ENCODE peak calls at places on chromosomes 12 and 14, in eight cellular contexts. M, I, Q, J, A, Y, P and U are unnamed samples.

GRCh38 chr12:26648584-26648983 is 184.4 kb downstream of the ITPR2 start:
- DNase-seq in M (no peak), I (no peak), Q (no peak), J (peak), A (peak), Y (no peak), P (peak), U (peak)

GRCh38 chr12:15863984-15864383 is 18.2 kb upstream of the STRAP start:
- DNase-seq in M (no peak), I (peak), Q (no peak), J (no peak), A (no peak), Y (no peak), P (no peak), U (no peak)

GRCh38 chr12:62435337-62436163 is 31.1 kb upstream of the MON2 start:
- DNase-seq in M (peak), I (peak), Q (peak), J (peak), A (peak), Y (peak), P (no peak), U (peak)

GRCh38 chr14:99450266-99450665 is 30.4 kb downstream of the SETD3 start:
- DNase-seq in M (no peak), I (no peak), Q (no peak), J (no peak), A (no peak), Y (no peak), P (no peak), U (no peak)

GRCh38 chr12:53200458-53201169 is 6.4 kb downstream of the ITGB7 start:
- DNase-seq in M (no peak), I (peak), Q (no peak), J (no peak), A (no peak), Y (no peak), P (no peak), U (no peak)

GRCh38 chr14:60738843-60739508 is 4.4 kb downstream of the MNAT1 start:
- DNase-seq in M (no peak), I (no peak), Q (no peak), J (no peak), A (no peak), Y (no peak), P (no peak), U (peak)

GRCh38 chr14:75343914-75344313 is 65.3 kb downstream of the FOS start:
- DNase-seq in M (no peak), I (no peak), Q (no peak), J (no peak), A (no peak), Y (no peak), P (no peak), U (peak)

GRCh38 chr12:13189254-13189653 is 7.3 kb upstream of the EMP1 start:
- DNase-seq in M (no peak), I (no peak), Q (no peak), J (no peak), A (no peak), Y (no peak), P (no peak), U (no peak)

GRCh38 chr14:77804592-77804991 is 4.7 kb downstream of the ADCK1 start:
- DNase-seq in M (peak), I (peak), Q (no peak), J (no peak), A (no peak), Y (peak), P (no peak), U (peak)

GRCh38 chr14:105314287-105315185 is at the start of gene PACS2:
- DNase-seq in M (peak), I (peak), Q (peak), J (peak), A (peak), Y (peak), P (no peak), U (peak)

GRCh38 chr12:120903382-120903817 is 758 bp downstream of the SPPL3 start:
- DNase-seq in M (peak), I (peak), Q (peak), J (peak), A (no peak), Y (peak), P (no peak), U (peak)

GRCh38 chr14:84493779-84494178 is 1036.2 kb upstream of the FLRT2 start:
- DNase-seq in M (no peak), I (no peak), Q (peak), J (peak), A (no peak), Y (no peak), P (no peak), U (no peak)

GRCh38 chr14:91568626-91569025 is 58.5 kb upstream of the PPP4R3A start:
- DNase-seq in M (peak), I (no peak), Q (no peak), J (no peak), A (no peak), Y (no peak), P (no peak), U (no peak)

GRCh38 chr14:101065696-101066694 is 162.5 kb upstream of the RTL1 start:
- DNase-seq in M (no peak), I (no peak), Q (no peak), J (no peak), A (no peak), Y (peak), P (no peak), U (no peak)

GRCh38 chr12:50764861-50765324 is 992 bp downstream of the ATF1 start:
- DNase-seq in M (no peak), I (peak), Q (peak), J (peak), A (no peak), Y (peak), P (no peak), U (peak)

GRCh38 chr12:6538420-6539275 is 4.3 kb downstream of the GAPDH start:
- DNase-seq in M (no peak), I (peak), Q (no peak), J (no peak), A (no peak), Y (no peak), P (no peak), U (peak)

GRCh38 chr12:20507061-20507460 is 138.7 kb downstream of the PDE3A start:
- DNase-seq in M (no peak), I (no peak), Q (no peak), J (no peak), A (no peak), Y (no peak), P (no peak), U (no peak)

GRCh38 chr12:20508362-20508761 is 140.0 kb downstream of the PDE3A start:
- DNase-seq in M (no peak), I (no peak), Q (no peak), J (peak), A (no peak), Y (no peak), P (no peak), U (peak)

GRCh38 chr12:20510811-20511210 is 142.5 kb downstream of the PDE3A start:
- DNase-seq in M (no peak), I (no peak), Q (no peak), J (no peak), A (no peak), Y (no peak), P (no peak), U (no peak)

GRCh38 chr12:20507711-20508110 is 139.4 kb downstream of the PDE3A start:
- DNase-seq in M (no peak), I (no peak), Q (no peak), J (no peak), A (no peak), Y (no peak), P (no peak), U (no peak)

GRCh38 chr12:20508962-20509361 is 140.6 kb downstream of the PDE3A start:
- DNase-seq in M (no peak), I (no peak), Q (no peak), J (peak), A (no peak), Y (no peak), P (no peak), U (no peak)
- H3K4me3 ChIP-seq in M (no peak), I (no peak), Q (no peak), J (no peak), A (no peak), Y (no peak), P (no peak), U (no peak)

GRCh38 chr14:94124582-94125377 is 4.6 kb downstream of the IFI27L2 start:
- DNase-seq in M (no peak), I (no peak), Q (no peak), J (no peak), A (no peak), Y (no peak), P (no peak), U (no peak)
- TF ChIP-seq CTCF in M (no peak), I (no peak), Q (no peak), J (no peak), A (no peak), Y (no peak), P (no peak), U (no peak)

GRCh38 chr12:89525824-89526770 is at the start of gene POC1B:
- DNase-seq in M (peak), I (peak), Q (peak), J (peak), A (no peak), Y (peak), P (no peak), U (peak)

GRCh38 chr12:89525002-89525823 is 617 bp upstream of the GALNT4 start:
- DNase-seq in M (peak), I (peak), Q (peak), J (no peak), A (no peak), Y (peak), P (no peak), U (peak)

GRCh38 chr12:89524201-89525001 is at the start of gene GALNT4:
- DNase-seq in M (peak), I (peak), Q (peak), J (peak), A (peak), Y (peak), P (peak), U (peak)

GRCh38 chr12:89517648-89518047 is 6.9 kb downstream of the GALNT4 start:
- DNase-seq in M (no peak), I (no peak), Q (no peak), J (no peak), A (no peak), Y (no peak), P (no peak), U (no peak)

GRCh38 chr12:89521348-89522238 is 3.0 kb downstream of the GALNT4 start:
- DNase-seq in M (no peak), I (no peak), Q (no peak), J (peak), A (no peak), Y (no peak), P (no peak), U (no peak)
- H3K4me3 ChIP-seq in M (no peak), I (no peak), Q (no peak), J (peak), A (peak), Y (no peak), P (no peak), U (no peak)

GRCh38 chr12:5492562-5492961 is 60.7 kb downstream of the NTF3 start:
- DNase-seq in M (no peak), I (no peak), Q (no peak), J (no peak), A (no peak), Y (no peak), P (no peak), U (no peak)

GRCh38 chr12:5489760-5490432 is 58.0 kb downstream of the NTF3 start:
- DNase-seq in M (no peak), I (no peak), Q (no peak), J (no peak), A (no peak), Y (no peak), P (no peak), U (no peak)

GRCh38 chr12:5497329-5498058 is 65.6 kb downstream of the NTF3 start:
- DNase-seq in M (no peak), I (no peak), Q (no peak), J (no peak), A (no peak), Y (peak), P (no peak), U (no peak)

GRCh38 chr12:5494343-5494742 is 62.4 kb downstream of the NTF3 start:
- DNase-seq in M (no peak), I (no peak), Q (no peak), J (no peak), A (no peak), Y (no peak), P (no peak), U (no peak)

GRCh38 chr12:5493018-5493417 is 61.1 kb downstream of the NTF3 start:
- DNase-seq in M (peak), I (no peak), Q (no peak), J (no peak), A (no peak), Y (peak), P (no peak), U (no peak)
- TF ChIP-seq CTCF in M (peak), I (no peak), Q (no peak), J (peak), A (peak), Y (peak), P (peak), U (no peak)

DNA sequence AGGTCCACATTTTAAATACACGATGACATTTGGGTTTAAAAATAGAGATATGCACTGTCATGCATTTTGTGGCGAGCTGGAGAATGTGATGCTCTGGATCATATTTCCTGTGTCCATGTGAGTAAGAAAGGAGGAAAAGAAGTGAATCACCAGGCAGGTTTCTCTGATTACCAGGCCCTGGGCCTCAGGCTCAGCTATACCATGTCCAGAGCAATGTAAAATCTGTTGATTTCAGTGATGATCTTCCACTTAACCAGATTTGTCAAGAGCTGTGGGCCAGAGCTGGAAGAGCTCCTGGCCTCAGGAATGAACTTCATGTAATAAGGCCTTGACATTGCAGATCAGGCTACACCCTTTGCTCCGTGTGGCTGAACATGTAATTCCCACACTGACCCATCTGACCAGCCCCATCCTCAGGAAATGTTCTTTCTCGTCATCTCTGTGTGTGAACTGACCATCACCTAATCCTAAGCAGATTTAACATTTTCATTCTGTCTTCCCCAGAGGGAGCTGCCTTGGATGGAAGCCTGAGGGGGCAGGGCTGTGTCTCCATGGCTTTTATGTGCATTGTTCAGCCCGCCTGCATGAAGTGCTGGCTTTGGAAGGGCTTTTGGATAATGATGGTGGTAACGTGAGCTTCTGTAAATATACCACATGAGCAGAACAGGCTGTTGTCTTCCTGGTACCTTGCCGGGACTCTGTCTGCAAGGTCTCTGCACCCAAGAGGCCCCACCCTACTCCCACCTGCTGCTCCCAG is 54.5 kb downstream of the CRACR2A start:
- DNase-seq in M (peak), I (no peak), Q (no peak), J (peak), A (peak), Y (no peak), P (peak), U (peak)
- H3K4me3 ChIP-seq in M (no peak), I (no peak), Q (no peak), J (no peak), A (no peak), Y (no peak), P (no peak), U (no peak)

DNA sequence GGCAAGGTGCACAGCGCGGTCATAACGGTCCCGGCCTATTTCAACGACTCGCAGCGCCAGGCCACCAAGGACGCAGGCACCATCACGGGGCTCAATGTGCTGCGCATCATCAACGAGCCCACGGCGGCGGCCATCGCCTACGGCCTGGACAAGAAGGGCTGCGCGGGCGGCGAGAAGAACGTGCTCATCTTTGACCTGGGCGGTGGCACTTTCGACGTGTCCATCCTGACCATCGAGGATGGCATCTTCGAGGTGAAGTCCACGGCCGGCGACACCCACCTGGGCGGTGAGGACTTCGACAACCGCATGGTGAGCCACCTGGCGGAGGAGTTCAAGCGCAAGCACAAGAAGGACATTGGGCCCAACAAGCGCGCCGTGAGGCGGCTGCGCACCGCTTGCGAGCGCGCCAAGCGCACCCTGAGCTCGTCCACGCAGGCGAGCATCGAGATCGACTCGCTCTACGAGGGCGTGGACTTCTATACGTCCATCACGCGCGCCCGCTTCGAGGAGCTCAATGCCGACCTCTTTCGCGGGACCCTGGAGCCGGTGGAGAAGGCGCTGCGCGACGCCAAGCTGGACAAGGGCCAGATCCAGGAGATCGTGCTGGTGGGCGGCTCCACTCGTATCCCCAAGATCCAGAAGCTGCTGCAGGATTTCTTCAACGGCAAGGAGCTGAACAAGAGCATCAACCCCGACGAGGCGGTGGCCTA is 875 bp downstream of the HSPA2 start:
- DNase-seq in M (no peak), I (no peak), Q (peak), J (peak), A (no peak), Y (peak), P (no peak), U (no peak)
- TF ChIP-seq CTCF in M (no peak), I (no peak), Q (no peak), J (no peak), A (no peak), Y (no peak), P (no peak), U (no peak)

GRCh38 chr14:96741151-96741977 is 55.8 kb upstream of the VRK1 start:
- DNase-seq in M (peak), I (peak), Q (peak), J (peak), A (no peak), Y (peak), P (no peak), U (peak)
- H3K4me3 ChIP-seq in M (peak), I (peak), Q (peak), J (peak), A (peak), Y (no peak), P (peak), U (peak)